ENCODE peak calls at places on chromosomes 4 and X, in nine cellular contexts. I, C, D, H, U, Y, L, B and Q are unnamed samples.

GRCh38 chr4:107468812-107469211 is 251.2 kb downstream of the PAPSS1 start:
- DNase-seq in U (no peak), I (no peak), Y (no peak), L (no peak), H (no peak), C (no peak), D (no peak), B (no peak), Q (no peak)

GRCh38 chr4:82918091-82918490 is 17.6 kb downstream of the THAP9 start:
- DNase-seq in B (no peak), D (no peak), Y (no peak), U (no peak), L (no peak), I (no peak), H (no peak), C (no peak), Q (no peak)

GRCh38 chrX:14038375-14039077 is 8.8 kb upstream of the GEMIN8 start:
- DNase-seq in Y (no peak), C (no peak), I (no peak), U (no peak), H (no peak), B (no peak), D (no peak), L (no peak), Q (no peak)

GRCh38 chrX:114615765-114616164 is 31.9 kb downstream of the HTR2C start:
- DNase-seq in B (no peak), D (no peak), Y (no peak), H (no peak), L (no peak), I (no peak), U (no peak), C (no peak), Q (no peak)

GRCh38 chr4:11487876-11488545 is 59.3 kb upstream of the HS3ST1 start:
- DNase-seq in H (no peak), L (no peak), B (no peak), C (no peak), I (no peak), Y (no peak), D (no peak), U (no peak), Q (no peak)

GRCh38 chr4:169627307-169627706 is 6.9 kb downstream of the CLCN3 start:
- DNase-seq in Y (no peak), H (no peak), D (no peak), B (no peak), I (no peak), U (no peak), L (no peak), C (peak), Q (no peak)

GRCh38 chr4:94976371-94977011 is 218.7 kb downstream of the BMPR1B start:
- DNase-seq in I (no peak), C (no peak), D (no peak), L (no peak), Y (no peak), H (no peak), U (no peak), B (no peak), Q (no peak)

GRCh38 chr4:19659131-19659530 is 592.6 kb upstream of the SLIT2 start:
- DNase-seq in H (no peak), I (no peak), U (no peak), C (no peak), D (no peak), B (no peak), L (no peak), Y (no peak), Q (no peak)

GRCh38 chr4:183765121-183765990 is 106.3 kb downstream of the TRAPPC11 start:
- DNase-seq in U (peak), I (no peak), H (peak), Y (no peak), D (no peak), B (no peak), L (no peak), C (no peak), Q (no peak)

GRCh38 chr4:153127773-153128494 is 76.3 kb upstream of the TRIM2 start:
- DNase-seq in B (peak), L (peak), C (peak), H (peak), U (peak), I (peak), D (no peak), Y (peak), Q (peak)

GRCh38 chr4:7813674-7814073 is 126.0 kb downstream of the AFAP1 start:
- DNase-seq in H (no peak), L (no peak), Y (no peak), D (no peak), B (no peak), C (no peak), I (no peak), U (no peak), Q (no peak)

GRCh38 chr4:77820836-77821561 is 1.8 kb upstream of the CNOT6L start:
- DNase-seq in H (no peak), U (no peak), B (no peak), C (no peak), I (no peak), Y (no peak), L (no peak), D (peak), Q (no peak)

GRCh38 chr4:149980941-149981340 is 97.3 kb upstream of the DCLK2 start:
- DNase-seq in U (peak), H (peak), B (no peak), I (no peak), Y (peak), D (no peak), L (peak), C (peak), Q (peak)

GRCh38 chrX:40132751-40133150 is 35.0 kb upstream of the BCOR start:
- DNase-seq in Y (no peak), D (no peak), I (peak), L (no peak), U (no peak), B (no peak), C (no peak), H (no peak), Q (no peak)

GRCh38 chr4:99651370-99651769 is 6.3 kb downstream of the C4orf54 start:
- DNase-seq in C (no peak), B (no peak), L (no peak), H (no peak), I (no peak), D (no peak), U (no peak), Y (no peak), Q (peak)

GRCh38 chr4:109266891-109267290 is 35.6 kb downstream of the COL25A1 start:
- DNase-seq in Y (no peak), C (no peak), H (no peak), D (no peak), I (no peak), U (no peak), L (no peak), B (no peak), Q (no peak)

GRCh38 chr4:163384926-163385325 is 41.2 kb downstream of the NPY5R start:
- DNase-seq in H (no peak), L (no peak), D (no peak), C (no peak), I (no peak), U (no peak), B (no peak), Y (no peak), Q (no peak)